ENCODE peak calls at places on chromosomes 12 and 14, in four cellular contexts. Q is LoVo, I is NCI-H524, F is RCC 7860. Z is an unnamed sample.

GRCh38 chr14:22839159-22839779 is 2.9 kb downstream of the MMP14 start:
- DNase-seq in Q (no peak), I (no peak), F (no peak), Z (no peak)

GRCh38 chr12:48813464-48814312 is 4.6 kb upstream of the CACNB3 start:
- DNase-seq in Q (no peak), I (no peak), F (no peak), Z (no peak)

GRCh38 chr12:67758119-67758873 is 109.8 kb downstream of the DYRK2 start:
- DNase-seq in Q (no peak), I (peak; percentile 77), F (no peak), Z (no peak)

GRCh38 chr12:74689071-74689655 is 151.5 kb downstream of the ATXN7L3B start:
- DNase-seq in Q (peak; percentile 63), I (peak; percentile 38), F (peak; percentile 22), Z (no peak)

GRCh38 chr12:84911331-84912190 is 1.0 kb downstream of the SLC6A15 start:
- DNase-seq in Q (peak; percentile 37), I (peak; percentile 86), F (no peak), Z (peak; percentile 90)

GRCh38 chr12:120234643-120235368 is 30.7 kb downstream of the PXN start:
- DNase-seq in Q (peak; percentile 50), I (peak; percentile 57), F (peak; percentile 100), Z (peak; percentile 85)

GRCh38 chr12:93128332-93128707 is 199.2 kb upstream of the EEA1 start:
- DNase-seq in Q (no peak), I (no peak), F (no peak), Z (no peak)

GRCh38 chr12:55681142-55682077 is 26.3 kb downstream of the ITGA7 start:
- DNase-seq in Q (peak; percentile 95), I (peak; percentile 87), F (peak; percentile 83), Z (peak; percentile 69)

GRCh38 chr12:76300297-76300665 is 47.9 kb downstream of the BBS10 start:
- DNase-seq in Q (no peak), I (no peak), F (peak; percentile 63), Z (no peak)

GRCh38 chr12:54016478-54016964 is 7.7 kb downstream of the HOXC8 start:
- DNase-seq in Q (peak; percentile 88), I (peak; percentile 55), F (peak; percentile 68), Z (no peak)

GRCh38 chr14:98548071-98548686 is 723.8 kb downstream of the BCL11B start:
- DNase-seq in Q (no peak), I (peak; percentile 96), F (no peak), Z (no peak)

GRCh38 chr14:50260511-50260910 is 29.1 kb upstream of the SOS2 start:
- DNase-seq in Q (no peak), I (peak; percentile 55), F (no peak), Z (no peak)

GRCh38 chr14:92527724-92528123 is 14.1 kb downstream of the RIN3 start:
- DNase-seq in Q (no peak), I (no peak), F (no peak), Z (no peak)

GRCh38 chr12:43106355-43106754 is 445.6 kb downstream of the ADAMTS20 start:
- DNase-seq in Q (no peak), I (no peak), F (no peak), Z (no peak)

GRCh38 chr12:66235626-66236281 is 46.7 kb downstream of the IRAK3 start:
- DNase-seq in Q (peak; percentile 18), I (no peak), F (no peak), Z (no peak)

GRCh38 chr12:79692860-79693605 is 2.3 kb upstream of the PAWR start:
- DNase-seq in Q (no peak), I (no peak), F (no peak), Z (no peak)

GRCh38 chr14:78902010-78902623 is 731.9 kb downstream of the NRXN3 start:
- DNase-seq in Q (no peak), I (peak; percentile 69), F (no peak), Z (peak; percentile 59)

GRCh38 chr12:26277511-26278246 is 82.3 kb downstream of the SSPN start:
- DNase-seq in Q (no peak), I (no peak), F (peak; percentile 45), Z (no peak)

GRCh38 chr14:71586131-71586893 is 345.9 kb upstream of the RGS6 start:
- DNase-seq in Q (no peak), I (no peak), F (no peak), Z (no peak)

Z was measured in WERI-Rb-1.